ENCODE peak calls at places on chromosomes 16 and 17, in five cellular contexts. One of them, this sample, is unnamed.

GRCh38 chr17:78448356-78448993 is 70.0 kb downstream of the PGS1 start:
- DNase-seq in A549: no peak
- DNase-seq in SK-N-SH: no peak
- DNase-seq in GM12878: no peak
- DNase-seq in transverse colon: no peak
- DNase-seq in this sample: no peak

GRCh38 chr16:79146-80054 is 1.4 kb downstream of the MPG start:
- DNase-seq in transverse colon: no peak
- DNase-seq in A549: no peak
- DNase-seq in SK-N-SH: no peak
- DNase-seq in GM12878: no peak
- DNase-seq in this sample: no peak

GRCh38 chr16:3937066-3937875 is 56.8 kb upstream of the CREBBP start:
- DNase-seq in A549: no peak
- DNase-seq in SK-N-SH: no peak
- DNase-seq in transverse colon: no peak
- DNase-seq in GM12878: no peak
- DNase-seq in this sample: no peak

GRCh38 chr16:60717808-60718207 is 1318.4 kb downstream of the CDH8 start:
- DNase-seq in transverse colon: no peak
- DNase-seq in GM12878: no peak
- DNase-seq in SK-N-SH: no peak
- DNase-seq in A549: no peak
- DNase-seq in this sample: no peak

GRCh38 chr16:24850289-24850931 is 4.6 kb downstream of the SLC5A11 start:
- DNase-seq in GM12878: no peak
- DNase-seq in A549: no peak
- DNase-seq in SK-N-SH: no peak
- DNase-seq in transverse colon: no peak
- DNase-seq in this sample: no peak

GRCh38 chr16:8678068-8678927 is 3.9 kb downstream of the ABAT start:
- DNase-seq in GM12878: no peak
- DNase-seq in A549: no peak
- DNase-seq in transverse colon: no peak
- DNase-seq in SK-N-SH: no peak
- DNase-seq in this sample: no peak

GRCh38 chr16:51937771-51938170 is 609.2 kb downstream of the TOX3 start:
- DNase-seq in GM12878: no peak
- DNase-seq in transverse colon: no peak
- DNase-seq in SK-N-SH: no peak
- DNase-seq in A549: no peak
- DNase-seq in this sample: no peak

GRCh38 chr17:41739661-41740352 is 5.4 kb upstream of the HAP1 start:
- DNase-seq in transverse colon: no peak
- DNase-seq in A549: peak
- DNase-seq in GM12878: no peak
- DNase-seq in SK-N-SH: no peak
- DNase-seq in this sample: no peak

GRCh38 chr17:10243905-10244844 is 45.8 kb upstream of the GAS7 start:
- DNase-seq in transverse colon: no peak
- DNase-seq in A549: no peak
- DNase-seq in GM12878: no peak
- DNase-seq in SK-N-SH: no peak
- DNase-seq in this sample: peak

GRCh38 chr17:57135748-57136342 is 50.8 kb downstream of the AKAP1 start:
- DNase-seq in SK-N-SH: peak
- DNase-seq in A549: no peak
- DNase-seq in GM12878: no peak
- DNase-seq in transverse colon: no peak
- DNase-seq in this sample: no peak

GRCh38 chr17:78828470-78829185 is 12.0 kb downstream of the USP36 start:
- DNase-seq in GM12878: no peak
- DNase-seq in transverse colon: no peak
- DNase-seq in SK-N-SH: peak
- DNase-seq in A549: peak
- DNase-seq in this sample: no peak

GRCh38 chr17:9959377-9959981 is 54.4 kb upstream of the RCVRN start:
- DNase-seq in transverse colon: peak
- DNase-seq in SK-N-SH: peak
- DNase-seq in GM12878: no peak
- DNase-seq in A549: peak
- DNase-seq in this sample: peak

GRCh38 chr16:30459456-30459855 is 13.1 kb upstream of the ITGAL start:
- DNase-seq in GM12878: no peak
- DNase-seq in transverse colon: no peak
- DNase-seq in SK-N-SH: no peak
- DNase-seq in A549: no peak
- DNase-seq in this sample: no peak

GRCh38 chr16:84726079-84726669 is 26.4 kb downstream of the USP10 start:
- DNase-seq in GM12878: no peak
- DNase-seq in transverse colon: peak
- DNase-seq in A549: peak
- DNase-seq in SK-N-SH: peak
- DNase-seq in this sample: peak

GRCh38 chr16:30351586-30352419 is 3.3 kb downstream of the CD2BP2 start:
- DNase-seq in transverse colon: peak
- DNase-seq in GM12878: no peak
- DNase-seq in A549: no peak
- DNase-seq in SK-N-SH: no peak
- DNase-seq in this sample: peak

GRCh38 chr16:20871258-20871657 is 28.9 kb downstream of the DCUN1D3 start:
- DNase-seq in GM12878: no peak
- DNase-seq in A549: no peak
- DNase-seq in SK-N-SH: no peak
- DNase-seq in transverse colon: no peak
- DNase-seq in this sample: no peak

GRCh38 chr17:50919321-50920040 is 53.3 kb upstream of the TOB1 start:
- DNase-seq in A549: peak
- DNase-seq in GM12878: no peak
- DNase-seq in SK-N-SH: peak
- DNase-seq in transverse colon: peak
- DNase-seq in this sample: peak

GRCh38 chr17:47117386-47117785 is 71.7 kb downstream of the CDC27 start:
- DNase-seq in SK-N-SH: no peak
- DNase-seq in A549: no peak
- DNase-seq in transverse colon: no peak
- DNase-seq in GM12878: no peak
- DNase-seq in this sample: no peak

GRCh38 chr16:14309906-14310305 is 238.8 kb downstream of the MRTFB start:
- DNase-seq in SK-N-SH: no peak
- DNase-seq in transverse colon: no peak
- DNase-seq in GM12878: no peak
- DNase-seq in A549: peak
- DNase-seq in this sample: no peak
- TF ChIP-seq EP300 in SK-N-SH: no peak
- TF ChIP-seq EP300 in transverse colon: no peak
- TF ChIP-seq EP300 in GM12878: no peak
- TF ChIP-seq EP300 in A549: no peak
- TF ChIP-seq EP300 in this sample: no peak

GRCh38 chr17:8185580-8186445 is 4.2 kb downstream of the BORCS6 start:
- DNase-seq in SK-N-SH: peak
- DNase-seq in transverse colon: peak
- DNase-seq in A549: peak
- DNase-seq in GM12878: no peak
- DNase-seq in this sample: peak

GRCh38 chr17:8188408-8188839 is 1.6 kb downstream of the BORCS6 start:
- DNase-seq in transverse colon: no peak
- DNase-seq in SK-N-SH: no peak
- DNase-seq in GM12878: no peak
- DNase-seq in A549: no peak
- DNase-seq in this sample: peak

GRCh38 chr17:8186446-8186786 is 3.6 kb downstream of the BORCS6 start:
- DNase-seq in SK-N-SH: no peak
- DNase-seq in A549: no peak
- DNase-seq in transverse colon: no peak
- DNase-seq in GM12878: no peak
- DNase-seq in this sample: no peak

GRCh38 chr17:8187517-8188407 is 2.2 kb downstream of the BORCS6 start:
- DNase-seq in transverse colon: peak
- DNase-seq in A549: peak
- DNase-seq in GM12878: peak
- DNase-seq in SK-N-SH: peak
- DNase-seq in this sample: peak

GRCh38 chr17:8186787-8187516 is 3.0 kb downstream of the BORCS6 start:
- DNase-seq in SK-N-SH: peak
- DNase-seq in GM12878: peak
- DNase-seq in A549: peak
- DNase-seq in transverse colon: peak
- DNase-seq in this sample: peak
- TF ChIP-seq CTCF in SK-N-SH: no peak
- TF ChIP-seq CTCF in GM12878: peak
- TF ChIP-seq CTCF in A549: peak
- TF ChIP-seq CTCF in transverse colon: peak
- TF ChIP-seq CTCF in this sample: peak

GRCh38 chr16:81641403-81642106 is 137.5 kb upstream of the PLCG2 start:
- DNase-seq in GM12878: no peak
- DNase-seq in transverse colon: no peak
- DNase-seq in A549: no peak
- DNase-seq in SK-N-SH: peak
- DNase-seq in this sample: no peak
- TF ChIP-seq EP300 in GM12878: no peak
- TF ChIP-seq EP300 in transverse colon: no peak
- TF ChIP-seq EP300 in A549: no peak
- TF ChIP-seq EP300 in SK-N-SH: no peak
- TF ChIP-seq EP300 in this sample: no peak

GRCh38 chr16:7318661-7319060 is 14.0 kb upstream of the RBFOX1 start:
- DNase-seq in A549: no peak
- DNase-seq in SK-N-SH: no peak
- DNase-seq in transverse colon: no peak
- DNase-seq in GM12878: no peak
- DNase-seq in this sample: no peak

GRCh38 chr16:7315813-7316212 is 16.8 kb upstream of the RBFOX1 start:
- DNase-seq in transverse colon: no peak
- DNase-seq in A549: no peak
- DNase-seq in SK-N-SH: no peak
- DNase-seq in GM12878: no peak
- DNase-seq in this sample: no peak

GRCh38 chr16:7317982-7318381 is 14.7 kb upstream of the RBFOX1 start:
- DNase-seq in GM12878: no peak
- DNase-seq in A549: no peak
- DNase-seq in transverse colon: no peak
- DNase-seq in SK-N-SH: no peak
- DNase-seq in this sample: no peak

GRCh38 chr16:7316266-7316888 is 16.3 kb upstream of the RBFOX1 start:
- DNase-seq in transverse colon: no peak
- DNase-seq in A549: no peak
- DNase-seq in SK-N-SH: no peak
- DNase-seq in GM12878: no peak
- DNase-seq in this sample: no peak

GRCh38 chr16:7313170-7313569 is 19.5 kb upstream of the RBFOX1 start:
- DNase-seq in transverse colon: no peak
- DNase-seq in A549: no peak
- DNase-seq in SK-N-SH: peak
- DNase-seq in GM12878: no peak
- DNase-seq in this sample: no peak
- TF ChIP-seq CTCF in transverse colon: no peak
- TF ChIP-seq CTCF in A549: peak
- TF ChIP-seq CTCF in SK-N-SH: peak
- TF ChIP-seq CTCF in GM12878: no peak
- TF ChIP-seq CTCF in this sample: no peak

DNA sequence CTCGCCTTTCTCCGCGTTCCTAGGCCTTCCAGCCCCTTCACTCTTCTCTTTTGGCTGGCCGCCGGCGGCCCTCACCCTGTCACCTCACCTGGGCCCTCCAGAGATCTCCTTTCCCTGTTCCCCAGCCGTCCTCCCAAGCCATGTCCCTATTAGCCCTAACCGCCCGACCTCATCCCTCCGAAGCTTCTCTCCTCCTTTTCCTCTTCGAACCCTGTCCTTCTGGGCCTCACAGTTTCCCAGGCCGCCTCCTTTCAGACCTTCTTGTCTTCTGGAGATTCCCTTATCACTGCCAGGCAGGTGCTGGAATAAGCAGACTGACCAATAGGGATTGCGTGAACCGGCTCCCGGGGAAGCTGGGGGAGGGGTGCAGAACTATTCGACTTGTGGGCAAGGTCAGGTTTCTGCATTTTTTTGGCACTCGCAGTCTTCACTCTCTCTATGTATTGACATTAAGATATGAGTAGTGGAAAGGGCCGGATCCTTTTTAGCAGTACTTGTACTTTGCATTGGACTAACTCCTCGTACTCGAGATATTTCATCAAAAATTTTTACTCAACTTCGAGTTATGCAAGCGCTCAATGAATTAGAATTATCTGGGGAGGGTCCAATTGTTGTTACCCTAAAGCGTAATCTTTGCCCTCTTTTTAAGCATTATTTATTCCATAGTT is 689 bp downstream of the RHOT1 start:
- DNase-seq in transverse colon: peak
- DNase-seq in SK-N-SH: peak
- DNase-seq in GM12878: no peak
- DNase-seq in A549: peak
- DNase-seq in this sample: peak
- TF ChIP-seq EP300 in transverse colon: no peak
- TF ChIP-seq EP300 in SK-N-SH: no peak
- TF ChIP-seq EP300 in GM12878: no peak
- TF ChIP-seq EP300 in A549: no peak
- TF ChIP-seq EP300 in this sample: no peak

GRCh38 chr16:86984975-86985655 is 332.1 kb downstream of the C16orf95 start:
- DNase-seq in A549: no peak
- DNase-seq in GM12878: no peak
- DNase-seq in transverse colon: no peak
- DNase-seq in SK-N-SH: no peak
- DNase-seq in this sample: no peak

GRCh38 chr16:86985656-86986030 is 331.5 kb downstream of the C16orf95 start:
- DNase-seq in A549: no peak
- DNase-seq in SK-N-SH: no peak
- DNase-seq in GM12878: no peak
- DNase-seq in transverse colon: no peak
- DNase-seq in this sample: no peak

GRCh38 chr16:86986809-86987487 is 330.2 kb downstream of the C16orf95 start:
- DNase-seq in transverse colon: no peak
- DNase-seq in SK-N-SH: no peak
- DNase-seq in GM12878: no peak
- DNase-seq in A549: no peak
- DNase-seq in this sample: no peak

GRCh38 chr16:86984286-86984685 is 332.9 kb downstream of the C16orf95 start:
- DNase-seq in transverse colon: no peak
- DNase-seq in GM12878: no peak
- DNase-seq in SK-N-SH: no peak
- DNase-seq in A549: no peak
- DNase-seq in this sample: no peak

GRCh38 chr16:86986136-86986535 is 331.1 kb downstream of the C16orf95 start:
- DNase-seq in SK-N-SH: no peak
- DNase-seq in GM12878: no peak
- DNase-seq in transverse colon: no peak
- DNase-seq in A549: no peak
- DNase-seq in this sample: no peak
- TF ChIP-seq CTCF in SK-N-SH: peak
- TF ChIP-seq CTCF in GM12878: no peak
- TF ChIP-seq CTCF in transverse colon: no peak
- TF ChIP-seq CTCF in A549: no peak
- TF ChIP-seq CTCF in this sample: no peak